ENCODE peak calls at places on chromosomes 6 and 20, in ten cellular contexts. One of them, this sample, is unnamed. For H3K36me3, the result is how much of the 10 kb centered on the place peaks cover.

GRCh38 chr6:130026859-130027258 is 8.5 kb downstream of the L3MBTL3 start:
- DNase-seq in adrenal gland: no peak
- DNase-seq in IMR-90: peak
- DNase-seq in psoas muscle: no peak
- DNase-seq in astrocyte: no peak
- DNase-seq in keratinocyte: no peak
- DNase-seq in tibial nerve: no peak
- DNase-seq in PC-9: no peak
- DNase-seq in tibial artery: no peak
- DNase-seq in thyroid gland: no peak
- DNase-seq in this sample: no peak

GRCh38 chr6:101083533-101084172 is 202.5 kb upstream of the ASCC3 start:
- DNase-seq in adrenal gland: no peak
- DNase-seq in IMR-90: peak
- DNase-seq in psoas muscle: no peak
- DNase-seq in astrocyte: peak
- DNase-seq in keratinocyte: no peak
- DNase-seq in tibial nerve: no peak
- DNase-seq in PC-9: peak
- DNase-seq in tibial artery: no peak
- DNase-seq in thyroid gland: no peak
- DNase-seq in this sample: no peak

GRCh38 chr6:14207493-14207892 is 89.9 kb downstream of the CD83 start:
- DNase-seq in adrenal gland: no peak
- DNase-seq in IMR-90: no peak
- DNase-seq in psoas muscle: no peak
- DNase-seq in astrocyte: no peak
- DNase-seq in keratinocyte: no peak
- DNase-seq in tibial nerve: no peak
- DNase-seq in PC-9: no peak
- DNase-seq in tibial artery: no peak
- DNase-seq in thyroid gland: no peak
- DNase-seq in this sample: no peak

GRCh38 chr6:162416307-162416706 is 311.3 kb downstream of the PRKN start:
- DNase-seq in adrenal gland: no peak
- DNase-seq in IMR-90: no peak
- DNase-seq in psoas muscle: no peak
- DNase-seq in astrocyte: no peak
- DNase-seq in keratinocyte: no peak
- DNase-seq in tibial nerve: no peak
- DNase-seq in PC-9: no peak
- DNase-seq in tibial artery: no peak
- DNase-seq in thyroid gland: no peak
- DNase-seq in this sample: no peak

GRCh38 chr6:18585032-18585573 is 198.0 kb downstream of the RNF144B start:
- DNase-seq in adrenal gland: peak
- DNase-seq in IMR-90: peak
- DNase-seq in psoas muscle: peak
- DNase-seq in astrocyte: peak
- DNase-seq in keratinocyte: no peak
- DNase-seq in tibial nerve: no peak
- DNase-seq in PC-9: no peak
- DNase-seq in tibial artery: no peak
- DNase-seq in thyroid gland: peak
- DNase-seq in this sample: peak

GRCh38 chr6:94510877-94511276 is 1066.5 kb upstream of the MANEA start:
- DNase-seq in adrenal gland: no peak
- DNase-seq in IMR-90: no peak
- DNase-seq in psoas muscle: no peak
- DNase-seq in astrocyte: no peak
- DNase-seq in keratinocyte: no peak
- DNase-seq in tibial nerve: no peak
- DNase-seq in PC-9: no peak
- DNase-seq in tibial artery: peak
- DNase-seq in thyroid gland: no peak
- DNase-seq in this sample: no peak

GRCh38 chr20:49272654-49273053 is 5.2 kb downstream of the ZNFX1 start:
- DNase-seq in adrenal gland: no peak
- DNase-seq in IMR-90: no peak
- DNase-seq in psoas muscle: no peak
- DNase-seq in astrocyte: no peak
- DNase-seq in keratinocyte: no peak
- DNase-seq in tibial nerve: no peak
- DNase-seq in PC-9: no peak
- DNase-seq in tibial artery: no peak
- DNase-seq in thyroid gland: no peak
- DNase-seq in this sample: no peak

GRCh38 chr6:29708432-29709177 is 14.6 kb upstream of the HLA-F start:
- DNase-seq in adrenal gland: no peak
- DNase-seq in IMR-90: no peak
- DNase-seq in psoas muscle: no peak
- DNase-seq in astrocyte: no peak
- DNase-seq in keratinocyte: no peak
- DNase-seq in tibial nerve: no peak
- DNase-seq in PC-9: no peak
- DNase-seq in tibial artery: no peak
- DNase-seq in thyroid gland: no peak
- DNase-seq in this sample: no peak

GRCh38 chr20:57959018-57959417 is 249.2 kb upstream of the PMEPA1 start:
- DNase-seq in adrenal gland: no peak
- DNase-seq in IMR-90: no peak
- DNase-seq in psoas muscle: peak
- DNase-seq in astrocyte: no peak
- DNase-seq in keratinocyte: no peak
- DNase-seq in tibial nerve: no peak
- DNase-seq in PC-9: no peak
- DNase-seq in tibial artery: peak
- DNase-seq in thyroid gland: no peak
- DNase-seq in this sample: no peak

GRCh38 chr20:14336667-14337066 is 745 bp downstream of the FLRT3 start:
- DNase-seq in adrenal gland: no peak
- DNase-seq in IMR-90: peak
- DNase-seq in psoas muscle: no peak
- DNase-seq in astrocyte: peak
- DNase-seq in keratinocyte: no peak
- DNase-seq in tibial nerve: no peak
- DNase-seq in PC-9: no peak
- DNase-seq in tibial artery: no peak
- DNase-seq in thyroid gland: peak
- DNase-seq in this sample: no peak

GRCh38 chr6:104537185-104537584 is 322.5 kb downstream of the HACE1 start:
- DNase-seq in adrenal gland: no peak
- DNase-seq in IMR-90: peak
- DNase-seq in psoas muscle: no peak
- DNase-seq in astrocyte: peak
- DNase-seq in keratinocyte: peak
- DNase-seq in tibial nerve: no peak
- DNase-seq in PC-9: no peak
- DNase-seq in tibial artery: no peak
- DNase-seq in thyroid gland: no peak
- DNase-seq in this sample: no peak

GRCh38 chr6:97865612-97866011 is 582.6 kb upstream of the MMS22L start:
- DNase-seq in adrenal gland: no peak
- DNase-seq in IMR-90: no peak
- DNase-seq in psoas muscle: no peak
- DNase-seq in astrocyte: no peak
- DNase-seq in keratinocyte: no peak
- DNase-seq in tibial nerve: no peak
- DNase-seq in PC-9: no peak
- DNase-seq in tibial artery: no peak
- DNase-seq in thyroid gland: no peak
- DNase-seq in this sample: no peak

DNA sequence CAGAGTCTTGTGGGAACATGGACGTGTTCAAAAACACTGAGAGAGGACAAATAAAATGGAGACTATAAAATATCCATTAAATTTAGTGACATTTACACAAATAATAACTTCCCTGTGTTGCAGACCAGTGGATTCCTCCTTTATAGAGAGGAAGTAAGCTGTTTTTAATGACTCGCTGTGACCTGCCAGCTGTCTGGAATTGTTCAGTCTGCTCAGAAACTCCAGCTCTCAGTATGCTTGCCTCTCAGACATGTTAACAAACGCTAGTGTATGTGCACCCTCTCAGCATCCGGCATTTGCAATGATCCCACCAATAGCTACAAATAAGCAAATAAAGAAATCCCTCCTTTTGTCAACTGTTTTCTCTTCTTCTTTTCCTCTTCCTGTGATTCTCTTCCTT is 158.0 kb upstream of the TCF21 start:
- DNase-seq in adrenal gland: no peak
- DNase-seq in IMR-90: peak
- DNase-seq in psoas muscle: no peak
- DNase-seq in astrocyte: peak
- DNase-seq in keratinocyte: no peak
- DNase-seq in tibial nerve: no peak
- DNase-seq in PC-9: no peak
- DNase-seq in tibial artery: no peak
- DNase-seq in thyroid gland: no peak
- DNase-seq in this sample: no peak
- H3K27ac ChIP-seq in adrenal gland: no peak
- H3K27ac ChIP-seq in IMR-90: peak
- H3K27ac ChIP-seq in psoas muscle: no peak
- H3K27ac ChIP-seq in astrocyte: no peak
- H3K27ac ChIP-seq in keratinocyte: no peak
- H3K27ac ChIP-seq in tibial nerve: no peak
- H3K27ac ChIP-seq in PC-9: no peak
- H3K27ac ChIP-seq in tibial artery: no peak
- H3K27ac ChIP-seq in thyroid gland: no peak
- H3K27ac ChIP-seq in this sample: no peak

DNA sequence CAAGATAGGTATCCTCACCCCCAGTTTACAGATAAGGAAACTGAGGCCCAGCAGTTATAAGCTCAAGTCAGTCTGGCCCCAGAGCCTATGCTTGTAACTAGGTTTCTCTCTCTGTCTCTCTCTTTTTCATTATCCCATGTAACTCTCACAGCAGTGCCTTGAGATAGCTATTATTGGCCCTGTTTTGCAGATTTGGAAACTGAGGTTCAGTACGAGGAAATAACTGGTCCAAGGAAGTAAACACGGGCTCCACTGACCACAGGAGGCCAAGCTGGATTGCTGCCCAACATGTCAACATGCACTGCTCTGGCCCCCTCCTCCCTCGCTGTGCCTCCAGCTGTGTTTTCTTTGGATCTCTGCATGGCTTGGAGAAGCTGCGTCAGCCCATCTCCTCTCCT is 7.6 kb upstream of the PLTP start:
- DNase-seq in adrenal gland: peak
- DNase-seq in IMR-90: peak
- DNase-seq in psoas muscle: peak
- DNase-seq in astrocyte: peak
- DNase-seq in keratinocyte: no peak
- DNase-seq in tibial nerve: peak
- DNase-seq in PC-9: no peak
- DNase-seq in tibial artery: peak
- DNase-seq in thyroid gland: peak
- DNase-seq in this sample: no peak
- H3K36me3 ChIP-seq in adrenal gland: under half
- H3K36me3 ChIP-seq in IMR-90: under half
- H3K36me3 ChIP-seq in psoas muscle: under half
- H3K36me3 ChIP-seq in astrocyte: under half
- H3K36me3 ChIP-seq in keratinocyte: under half
- H3K36me3 ChIP-seq in tibial nerve: under half
- H3K36me3 ChIP-seq in PC-9: under half
- H3K36me3 ChIP-seq in tibial artery: under half
- H3K36me3 ChIP-seq in thyroid gland: under half
- H3K36me3 ChIP-seq in this sample: under half

DNA sequence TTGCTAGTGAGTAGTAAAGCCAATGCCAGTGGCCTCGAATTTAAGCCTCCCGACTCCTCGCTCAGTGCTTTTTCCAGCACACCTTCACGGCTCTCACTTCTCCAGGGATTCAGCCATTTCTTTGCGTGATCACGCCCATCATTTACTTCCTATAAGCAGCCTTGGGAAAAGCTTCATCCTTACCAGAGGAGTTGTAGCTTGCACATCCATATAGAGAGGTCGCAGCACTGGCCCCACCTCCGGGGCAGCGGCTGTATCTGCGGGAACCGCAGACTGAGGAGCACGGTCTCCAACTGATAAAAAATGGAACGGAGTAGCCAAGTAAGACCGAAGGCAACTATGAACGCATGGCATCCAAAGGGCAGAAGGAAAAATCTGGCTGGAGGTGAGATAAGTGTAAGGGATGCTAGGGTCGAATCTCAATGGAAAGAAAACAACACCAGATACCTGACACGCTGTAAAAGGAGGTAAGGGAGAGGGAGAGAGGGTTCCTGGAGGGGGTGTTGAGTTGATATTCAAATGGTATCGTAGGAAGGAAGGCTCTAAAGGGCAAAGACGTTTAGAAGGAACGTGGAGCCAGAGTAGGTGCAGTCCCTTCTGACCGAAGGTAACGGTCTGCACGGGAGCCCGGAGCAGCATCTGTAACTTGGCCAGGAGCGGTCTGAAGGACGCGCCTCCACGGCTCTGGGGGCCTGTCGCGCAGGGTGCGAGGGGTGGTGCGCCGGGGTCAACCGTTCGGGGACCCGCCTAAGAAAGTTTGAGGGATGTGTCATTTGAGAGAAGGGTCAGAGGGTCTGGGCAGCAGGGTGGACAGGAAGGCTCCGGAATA is 640 bp downstream of the NFS1 start:
- DNase-seq in adrenal gland: peak
- DNase-seq in IMR-90: no peak
- DNase-seq in psoas muscle: no peak
- DNase-seq in astrocyte: no peak
- DNase-seq in keratinocyte: no peak
- DNase-seq in tibial nerve: no peak
- DNase-seq in PC-9: no peak
- DNase-seq in tibial artery: no peak
- DNase-seq in thyroid gland: no peak
- DNase-seq in this sample: peak
- TF ChIP-seq CTCF in adrenal gland: no peak
- TF ChIP-seq CTCF in IMR-90: no peak
- TF ChIP-seq CTCF in psoas muscle: no peak
- TF ChIP-seq CTCF in astrocyte: no peak
- TF ChIP-seq CTCF in keratinocyte: no peak
- TF ChIP-seq CTCF in tibial nerve: no peak
- TF ChIP-seq CTCF in PC-9: no peak
- TF ChIP-seq CTCF in tibial artery: no peak
- TF ChIP-seq CTCF in thyroid gland: no peak
- TF ChIP-seq CTCF in this sample: no peak

GRCh38 chr20:23116301-23117089 is 30.4 kb upstream of the CD93 start:
- DNase-seq in adrenal gland: peak
- DNase-seq in IMR-90: peak
- DNase-seq in psoas muscle: no peak
- DNase-seq in astrocyte: no peak
- DNase-seq in keratinocyte: peak
- DNase-seq in tibial nerve: no peak
- DNase-seq in PC-9: no peak
- DNase-seq in tibial artery: peak
- DNase-seq in thyroid gland: no peak
- DNase-seq in this sample: no peak
- H3K27ac ChIP-seq in adrenal gland: peak
- H3K27ac ChIP-seq in IMR-90: no peak
- H3K27ac ChIP-seq in psoas muscle: no peak
- H3K27ac ChIP-seq in astrocyte: no peak
- H3K27ac ChIP-seq in keratinocyte: peak
- H3K27ac ChIP-seq in tibial nerve: peak
- H3K27ac ChIP-seq in PC-9: no peak
- H3K27ac ChIP-seq in tibial artery: peak
- H3K27ac ChIP-seq in thyroid gland: no peak
- H3K27ac ChIP-seq in this sample: no peak

This sample was measured in lung.